ENCODE peak calls at places on chromosomes 1 and 21, in eight cellular contexts. I, D, Q, Z, R, F, U and V are unnamed samples.

GRCh38 chr1:4771267-4771666 is 116.9 kb downstream of the AJAP1 start:
- DNase-seq in D (no peak), I (peak; percentile 39), Q (no peak), Z (no peak), R (no peak), F (no peak), U (no peak), V (no peak)

GRCh38 chr1:219582310-219582709 is 30.6 kb downstream of the ZC3H11B start:
- DNase-seq in F (no peak), I (no peak), Q (no peak), R (no peak), D (no peak), Z (no peak), U (peak; percentile 55), V (no peak)

GRCh38 chr1:186763107-186763506 is 65.6 kb upstream of the PLA2G4A start:
- DNase-seq in F (no peak), U (peak; percentile 83), I (no peak), Q (no peak), Z (no peak), D (no peak), R (no peak), V (no peak)

GRCh38 chr1:45668526-45668925 is 17.8 kb downstream of the GPBP1L1 start:
- DNase-seq in I (no peak), Q (no peak), R (no peak), Z (no peak), D (no peak), U (no peak), F (no peak), V (no peak)

GRCh38 chr21:16088121-16088520 is 358.3 kb downstream of the USP25 start:
- DNase-seq in F (no peak), U (no peak), I (no peak), D (no peak), Q (no peak), Z (no peak), R (no peak), V (no peak)

GRCh38 chr1:167455786-167456446 is 62.4 kb downstream of the CD247 start:
- DNase-seq in F (peak; percentile 42), R (no peak), Q (peak; percentile 49), U (no peak), I (no peak), Z (peak; percentile 37), D (no peak), V (no peak)

GRCh38 chr1:162690672-162691434 is 58.6 kb downstream of the DDR2 start:
- DNase-seq in Q (no peak), Z (no peak), U (peak; percentile 93), R (no peak), F (no peak), I (no peak), D (peak; percentile 73), V (peak; percentile 77)

GRCh38 chr21:25934771-25935224 is 200.0 kb downstream of the GABPA start:
- DNase-seq in I (no peak), Q (no peak), F (peak; percentile 77), D (no peak), R (peak; percentile 78), Z (peak; percentile 75), U (peak; percentile 99), V (peak; percentile 80)

GRCh38 chr1:203039609-203040517 is 13.6 kb downstream of the PPFIA4 start:
- DNase-seq in I (no peak), F (no peak), Q (no peak), U (no peak), Z (no peak), R (no peak), D (no peak), V (no peak)

GRCh38 chr1:76827066-76827465 is 40.2 kb upstream of the ST6GALNAC5 start:
- DNase-seq in F (no peak), I (no peak), U (no peak), R (no peak), D (no peak), Q (no peak), Z (no peak), V (no peak)

GRCh38 chr1:196660912-196661311 is 9.1 kb downstream of the CFH start:
- DNase-seq in U (peak; percentile 33), R (no peak), D (peak; percentile 23), I (no peak), Z (no peak), F (no peak), Q (peak; percentile 50), V (no peak)

GRCh38 chr1:99005142-99005491 is 456 bp upstream of the PLPPR5 start:
- DNase-seq in F (no peak), R (peak; percentile 34), U (no peak), Q (peak; percentile 29), Z (no peak), I (no peak), D (no peak), V (no peak)

GRCh38 chr1:110133436-110133835 is 16.9 kb upstream of the SLC6A17 start:
- DNase-seq in D (no peak), I (no peak), U (no peak), F (no peak), Z (no peak), R (no peak), Q (no peak), V (no peak)

GRCh38 chr1:110132682-110133081 is 17.6 kb upstream of the SLC6A17 start:
- DNase-seq in D (no peak), R (no peak), I (no peak), Z (no peak), U (no peak), Q (no peak), F (no peak), V (no peak)

GRCh38 chr1:110130113-110130591 is 17.9 kb downstream of the UBL4B start:
- DNase-seq in Q (peak; percentile 55), F (peak; percentile 41), D (no peak), U (no peak), R (no peak), Z (no peak), I (peak; percentile 75), V (peak; percentile 60)

GRCh38 chr1:110134050-110134595 is 16.2 kb upstream of the SLC6A17 start:
- DNase-seq in R (no peak), Z (no peak), F (no peak), Q (no peak), I (no peak), U (peak; percentile 8), D (no peak), V (no peak)

DNA sequence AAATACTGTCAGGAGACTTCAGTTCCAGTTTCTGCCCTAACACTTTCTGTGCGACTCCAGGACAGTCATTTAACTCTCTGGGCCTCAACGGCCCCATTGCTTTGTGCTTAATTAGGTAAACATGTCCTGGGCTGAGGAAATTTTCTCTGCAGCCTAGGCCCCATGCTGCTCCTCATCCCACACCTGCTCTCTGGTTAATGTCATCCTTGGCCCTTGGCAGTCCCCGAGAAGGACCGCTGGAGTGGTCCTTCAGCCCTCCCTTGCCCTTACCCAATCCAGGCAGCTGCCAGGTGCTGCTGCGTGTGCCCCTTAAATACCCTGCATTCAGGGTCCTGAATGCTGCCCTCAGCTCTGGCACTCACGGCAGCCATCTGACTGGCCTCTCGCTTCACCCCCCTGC is 18.7 kb downstream of the UBL4B start:
- DNase-seq in D (no peak), U (no peak), R (no peak), I (no peak), Z (no peak), F (no peak), Q (no peak), V (no peak)
- TF ChIP-seq CTCF in D (no peak), U (no peak), R (no peak), I (no peak), Z (no peak), F (no peak), Q (no peak), V (no peak)

DNA sequence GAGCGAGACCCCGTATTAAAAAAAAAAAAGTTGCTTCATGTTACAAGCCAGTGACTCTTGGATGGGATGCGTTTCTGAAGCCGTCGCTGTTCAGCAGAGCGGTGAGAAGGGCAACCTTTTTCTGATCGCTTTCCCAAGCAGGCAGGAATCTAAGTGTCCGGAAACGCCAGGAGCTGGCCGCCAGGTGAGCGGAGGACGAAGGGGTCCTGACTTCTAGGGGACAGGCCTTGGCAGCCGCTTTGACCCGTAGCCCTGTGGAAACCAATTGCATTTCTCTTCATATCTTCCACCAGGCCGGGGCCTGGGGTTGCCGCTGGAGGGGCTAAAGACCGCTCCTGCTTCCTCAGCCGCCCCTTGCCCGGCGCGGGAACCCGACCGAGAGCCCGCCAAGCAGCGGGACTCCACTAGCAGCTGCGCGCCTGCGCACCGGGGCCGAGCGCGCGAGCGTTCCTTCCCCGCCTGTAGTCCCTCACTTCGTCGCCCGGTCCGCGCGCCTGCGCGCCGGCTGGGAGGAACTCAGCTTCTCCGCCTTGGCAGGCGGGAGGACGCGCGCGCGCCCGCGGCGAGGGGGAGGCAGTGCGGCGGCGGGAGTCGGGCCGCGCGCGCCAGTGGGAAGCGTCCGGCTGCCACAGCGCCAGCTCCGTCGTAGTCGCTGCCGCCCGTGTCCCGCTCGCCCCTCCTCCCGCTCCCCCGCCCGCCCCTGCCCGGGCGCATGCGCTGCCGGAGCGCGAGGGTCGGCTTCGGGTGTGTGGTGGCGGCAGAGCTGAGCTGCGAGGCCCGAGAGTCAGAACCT is at the start of gene SPEN:
- DNase-seq in Q (peak; percentile 97), F (peak; percentile 98), Z (peak; percentile 99), I (peak; percentile 100), U (peak; percentile 96), D (peak; percentile 93), R (peak; percentile 99), V (peak; percentile 96)
- TF ChIP-seq POLR2A in Q (no peak), F (peak; percentile 20), Z (peak; percentile 61), I (no peak), U (peak; percentile 61), D (peak; percentile 64), R (peak; percentile 90), V (peak; percentile 82)

DNA sequence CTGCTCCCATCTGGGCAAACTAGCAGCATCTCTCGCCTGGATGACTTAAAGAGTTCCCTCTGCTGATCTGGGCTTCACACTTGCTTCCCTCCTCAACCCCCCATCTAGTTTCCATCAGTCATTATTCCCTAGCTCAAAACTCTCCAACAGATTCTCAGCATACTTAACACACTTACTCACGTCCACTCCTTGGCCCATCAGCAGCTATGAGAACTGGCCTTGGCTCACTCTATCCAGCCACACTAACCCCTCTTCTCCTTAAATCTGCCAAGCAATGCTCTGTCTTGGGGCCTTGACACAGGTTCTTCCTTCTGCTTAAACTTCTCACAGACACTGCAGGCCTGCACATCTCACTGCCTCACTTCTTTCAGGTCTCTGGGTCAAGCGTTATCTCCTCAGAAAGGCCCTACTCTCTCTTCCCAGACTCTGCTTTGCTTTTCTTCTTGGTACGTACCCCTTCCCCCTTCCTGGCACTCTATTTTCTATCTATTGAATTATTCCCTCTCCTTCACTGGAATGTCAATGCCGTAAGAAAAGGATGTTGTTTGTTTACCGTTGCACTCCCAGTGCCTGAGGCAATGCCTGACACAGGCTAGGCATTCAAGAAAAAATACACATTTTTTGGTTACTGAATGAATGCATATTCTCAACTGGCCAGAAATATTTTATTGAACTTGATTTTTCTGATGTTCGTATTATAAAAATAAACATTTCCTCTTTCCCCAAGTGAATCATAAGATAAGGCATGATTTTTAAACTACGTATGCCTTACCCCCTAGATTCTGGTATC is 41.4 kb downstream of the GNG12 start:
- DNase-seq in U (peak; percentile 93), Z (no peak), D (no peak), I (no peak), R (no peak), F (no peak), Q (no peak), V (peak; percentile 52)
- H3K27ac ChIP-seq in U (peak overlapping the region; percentile 93), Z (peak overlapping the region; percentile 40), D (no peak overlapping the region), I (peak overlapping the region; percentile 15), R (no peak overlapping the region), F (no peak overlapping the region), Q (no peak overlapping the region), V (peak overlapping the region; percentile 53)

DNA sequence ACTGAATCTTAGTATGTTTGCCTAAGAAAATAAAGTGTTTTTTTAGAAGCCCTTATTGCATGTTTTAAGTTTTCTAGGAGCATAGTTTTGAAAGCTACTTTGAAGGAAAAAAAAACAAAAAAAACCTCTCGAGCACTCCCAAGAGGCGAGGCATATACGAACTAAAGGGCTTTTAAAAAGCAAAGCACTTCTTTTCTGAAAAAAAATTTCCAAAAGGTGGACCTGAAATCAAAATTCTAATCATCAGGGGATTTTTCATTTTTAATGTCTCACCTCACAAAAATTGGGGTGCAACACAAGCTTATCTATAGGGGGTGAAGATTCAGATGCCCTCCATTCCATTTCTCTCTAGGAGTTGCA is 594 bp downstream of the GLMN start:
- DNase-seq in R (no peak), Q (no peak), Z (no peak), F (no peak), D (no peak), I (no peak), U (no peak), V (no peak)
- TF ChIP-seq CTCF in R (peak; percentile 5), Q (no peak), Z (no peak), F (no peak), D (peak; percentile 44), I (no peak), U (peak; percentile 19), V (no peak)